ENCODE peak calls at places on chromosomes 7 and 10, in nine cellular contexts. M, P, H, A, C, B, I, E and J are unnamed samples.

GRCh38 chr7:146319625-146320024 is 203.0 kb downstream of the CNTNAP2 start:
- DNase-seq in C (no peak), A (peak; percentile 24), E (no peak), P (no peak), I (no peak), M (no peak), H (no peak), B (no peak), J (no peak)

GRCh38 chr7:2229467-2229866 is 3.3 kb downstream of the MAD1L1 start:
- DNase-seq in A (no peak), P (no peak), C (no peak), E (no peak), M (no peak), B (no peak), H (no peak), I (no peak), J (no peak)

GRCh38 chr7:44460325-44460724 is 30.1 kb downstream of the NUDCD3 start:
- DNase-seq in P (peak; percentile 69), B (no peak), H (no peak), A (no peak), E (peak; percentile 81), I (no peak), M (no peak), C (no peak), J (peak; percentile 89)

GRCh38 chr10:126049741-126050140 is 153.4 kb downstream of the FANK1 start:
- DNase-seq in H (peak; percentile 78), A (peak; percentile 12), B (no peak), M (no peak), P (no peak), C (no peak), I (no peak), E (no peak), J (no peak)

GRCh38 chr7:129262333-129262732 is 37.5 kb downstream of the AHCYL2 start:
- DNase-seq in C (no peak), M (no peak), E (no peak), B (no peak), A (no peak), P (no peak), H (no peak), I (no peak), J (peak; percentile 12)

GRCh38 chr7:85554294-85554877 is 367.5 kb upstream of the SEMA3D start:
- DNase-seq in A (peak; percentile 70), P (no peak), M (peak; percentile 62), B (no peak), C (peak; percentile 20), H (no peak), I (no peak), E (no peak), J (no peak)

GRCh38 chr10:34710391-34710751 is 104.7 kb downstream of the PARD3 start:
- DNase-seq in C (no peak), M (no peak), B (peak; percentile 67), H (no peak), A (no peak), E (no peak), P (no peak), I (no peak), J (no peak)

GRCh38 chr10:78559514-78560392 is 509.0 kb upstream of the ZMIZ1 start:
- DNase-seq in C (no peak), H (no peak), M (no peak), I (no peak), E (no peak), A (no peak), P (no peak), B (no peak), J (no peak)

GRCh38 chr10:51103818-51104217 is 29.5 kb downstream of the PRKG1 start:
- DNase-seq in B (no peak), A (no peak), P (no peak), C (no peak), E (no peak), H (no peak), M (no peak), I (no peak), J (no peak)

DNA sequence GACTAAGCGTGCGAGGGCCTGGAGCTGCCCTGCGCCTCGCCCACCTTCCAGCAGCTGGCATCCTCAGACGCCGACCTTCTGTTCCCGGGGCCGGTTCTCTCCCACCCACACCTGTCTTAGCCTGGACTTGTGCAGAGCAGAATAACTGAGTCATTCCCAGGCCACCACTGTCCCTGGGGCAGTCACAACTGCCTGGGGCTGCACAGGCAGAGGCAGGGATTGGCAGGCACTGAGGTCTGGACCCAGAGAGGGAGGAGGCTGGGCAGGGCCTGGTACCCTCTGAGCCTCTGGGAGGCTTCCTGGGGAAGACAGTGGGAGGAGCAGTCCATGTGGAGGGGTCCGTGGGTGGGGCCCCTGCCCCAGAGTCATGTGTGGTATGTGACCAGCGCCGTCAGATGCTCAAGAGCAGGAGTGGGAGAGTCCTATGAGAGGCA is 74.3 kb downstream of the NKX6-2 start:
- DNase-seq in H (peak; percentile 29), I (no peak), B (no peak), A (no peak), C (no peak), M (no peak), E (peak; percentile 39), P (no peak), J (no peak)
- H3K27ac ChIP-seq in H (no peak overlapping the region), I (no peak overlapping the region), B (no peak overlapping the region), A (no peak overlapping the region), C (no peak overlapping the region), M (no peak overlapping the region), E (no peak overlapping the region), P (no peak overlapping the region), J (no peak overlapping the region)

GRCh38 chr7:74372511-74373111 is 81.1 kb upstream of the GTF2IRD1 start:
- DNase-seq in E (no peak), B (no peak), M (no peak), C (no peak), P (no peak), H (peak; percentile 64), I (peak; percentile 58), A (no peak), J (no peak)
- H3K27ac ChIP-seq in E (no peak overlapping the region), B (peak overlapping the region; percentile 39), M (no peak overlapping the region), C (peak overlapping the region; percentile 17), P (no peak overlapping the region), H (no peak overlapping the region), I (no peak overlapping the region), A (no peak overlapping the region), J (no peak overlapping the region)

GRCh38 chr7:148588168-148588890 is 2.2 kb upstream of the C7orf33 start:
- DNase-seq in H (no peak), P (no peak), I (no peak), A (no peak), B (no peak), E (no peak), C (no peak), M (no peak), J (no peak)

GRCh38 chr7:148589640-148590039 is 926 bp upstream of the C7orf33 start:
- DNase-seq in P (no peak), H (no peak), M (no peak), B (no peak), E (no peak), C (no peak), A (no peak), I (no peak), J (no peak)

GRCh38 chr7:148588891-148589215 is 1.7 kb upstream of the C7orf33 start:
- DNase-seq in A (no peak), C (no peak), M (no peak), E (no peak), H (no peak), B (no peak), I (no peak), P (no peak), J (no peak)

GRCh38 chr7:148585399-148585798 is 5.2 kb upstream of the C7orf33 start:
- DNase-seq in M (no peak), I (no peak), B (no peak), P (no peak), C (no peak), E (no peak), A (no peak), H (no peak), J (no peak)

DNA sequence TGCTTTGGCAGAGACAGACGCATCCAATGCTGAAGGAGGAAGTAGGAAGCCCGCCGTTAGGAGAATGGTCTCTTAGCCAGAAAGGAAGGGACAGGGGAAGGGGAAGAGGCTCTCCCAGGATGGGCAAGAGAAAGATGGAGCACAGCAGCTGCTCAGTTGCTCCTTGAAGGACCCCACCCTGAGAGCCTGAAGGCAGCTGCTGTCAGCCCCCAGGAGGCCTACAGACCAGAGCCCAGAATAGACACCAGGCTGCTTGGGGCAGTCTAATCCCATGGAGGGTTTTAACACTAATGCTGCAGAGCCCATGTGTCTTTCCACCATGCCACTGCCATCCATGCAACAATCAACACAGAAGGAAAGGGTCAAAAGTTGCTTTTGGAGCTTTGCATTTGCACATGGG is 3.5 kb upstream of the C7orf33 start:
- DNase-seq in P (no peak), I (no peak), B (no peak), H (no peak), M (no peak), E (no peak), A (no peak), C (no peak), J (no peak)
- H3K27ac ChIP-seq in P (no peak overlapping the region), I (no peak overlapping the region), B (no peak overlapping the region), H (no peak overlapping the region), M (no peak overlapping the region), E (no peak overlapping the region), A (no peak overlapping the region), C (no peak overlapping the region), J (no peak overlapping the region)

GRCh38 chr7:103636153-103636552 is 190.1 kb upstream of the SLC26A5 start:
- DNase-seq in H (no peak), I (no peak), A (no peak), M (no peak), C (no peak), E (no peak), B (no peak), P (no peak), J (no peak)
- H3K27ac ChIP-seq in H (no peak overlapping the region), I (no peak overlapping the region), A (no peak overlapping the region), M (no peak overlapping the region), C (no peak overlapping the region), E (no peak overlapping the region), B (no peak overlapping the region), P (no peak overlapping the region), J (no peak overlapping the region)

GRCh38 chr10:22849077-22849810 is 78.6 kb upstream of the ARMC3 start:
- DNase-seq in P (no peak), B (peak; percentile 92), C (peak; percentile 20), E (no peak), H (peak; percentile 86), I (no peak), A (no peak), M (no peak), J (no peak)

GRCh38 chr10:22852712-22853353 is 75.0 kb upstream of the ARMC3 start:
- DNase-seq in C (no peak), P (no peak), H (no peak), I (no peak), M (no peak), A (no peak), E (no peak), B (no peak), J (no peak)

GRCh38 chr10:22850541-22850940 is 77.3 kb upstream of the ARMC3 start:
- DNase-seq in I (no peak), B (no peak), M (no peak), P (no peak), C (no peak), H (no peak), A (no peak), E (no peak), J (no peak)

GRCh38 chr10:22853906-22854447 is 73.9 kb upstream of the ARMC3 start:
- DNase-seq in E (no peak), A (no peak), C (no peak), B (no peak), P (no peak), H (no peak), I (no peak), M (no peak), J (no peak)

GRCh38 chr10:22851865-22852239 is 76.0 kb upstream of the ARMC3 start:
- DNase-seq in H (no peak), P (no peak), M (no peak), C (no peak), B (no peak), A (no peak), I (no peak), E (no peak), J (no peak)
- H3K27ac ChIP-seq in H (no peak overlapping the region), P (no peak overlapping the region), M (no peak overlapping the region), C (no peak overlapping the region), B (no peak overlapping the region), A (no peak overlapping the region), I (no peak overlapping the region), E (no peak overlapping the region), J (no peak overlapping the region)